ENCODE peak calls at places on chromosomes 7 and 10, in seven cellular contexts. Z is upper lobe of right lung, F is hepatocyte, S is astrocyte of the spinal cord, D is psoas muscle, P is cardiac muscle cell, X is body of pancreas. T is an unnamed sample.

GRCh38 chr10:87093461-87094372 is 926 bp downstream of the GLUD1 start:
- DNase-seq in Z (peak), F (peak), S (peak), D (peak), P (peak), X (peak), T (peak)

GRCh38 chr7:117068511-117069155 is 115.3 kb downstream of the ST7 start:
- DNase-seq in Z (no peak), F (no peak), S (no peak), D (no peak), P (no peak), X (peak), T (no peak)

GRCh38 chr7:36283171-36283570 is 106.5 kb upstream of the ANLN start:
- DNase-seq in Z (no peak), F (no peak), S (no peak), D (no peak), P (no peak), X (no peak), T (no peak)

GRCh38 chr10:48681749-48682148 is 2.9 kb upstream of the WDFY4 start:
- DNase-seq in Z (no peak), F (peak), S (no peak), D (no peak), P (no peak), X (no peak), T (no peak)

GRCh38 chr10:101323495-101323894 is 30.5 kb upstream of the BTRC start:
- DNase-seq in Z (no peak), F (no peak), S (no peak), D (no peak), P (peak), X (no peak), T (no peak)

GRCh38 chr7:127891144-127891543 is 140.1 kb downstream of the LRRC4 start:
- DNase-seq in Z (no peak), F (no peak), S (no peak), D (no peak), P (no peak), X (no peak), T (no peak)

GRCh38 chr10:125201108-125201524 is 40.8 kb upstream of the CTBP2 start:
- DNase-seq in Z (peak), F (peak), S (peak), D (no peak), P (no peak), X (no peak), T (no peak)

GRCh38 chr7:16416289-16417282 is 4.8 kb downstream of the CRPPA start:
- DNase-seq in Z (no peak), F (no peak), S (peak), D (no peak), P (no peak), X (peak), T (peak)

GRCh38 chr7:157990878-157991250 is 596.8 kb downstream of the PTPRN2 start:
- DNase-seq in Z (no peak), F (no peak), S (no peak), D (no peak), P (no peak), X (no peak), T (no peak)

GRCh38 chr7:104848386-104848990 is 165.5 kb upstream of the KMT2E start:
- DNase-seq in Z (no peak), F (peak), S (peak), D (no peak), P (peak), X (peak), T (peak)

GRCh38 chr10:101007915-101008822 is 8.6 kb downstream of the LZTS2 start:
- DNase-seq in Z (no peak), F (no peak), S (no peak), D (peak), P (no peak), X (no peak), T (no peak)

GRCh38 chr10:21363753-21364104 is 161.8 kb downstream of the SKIDA1 start:
- DNase-seq in Z (no peak), F (no peak), S (no peak), D (no peak), P (no peak), X (no peak), T (no peak)

GRCh38 chr7:7489546-7489945 is 46.1 kb downstream of the COL28A1 start:
- DNase-seq in Z (no peak), F (no peak), S (no peak), D (no peak), P (no peak), X (no peak), T (peak)

GRCh38 chr7:604884-605531 is 85.4 kb upstream of the PDGFA start:
- DNase-seq in Z (peak), F (no peak), S (peak), D (no peak), P (no peak), X (peak), T (no peak)

GRCh38 chr10:73956476-73957338 is 41.2 kb upstream of the VCL start:
- DNase-seq in Z (no peak), F (no peak), S (peak), D (no peak), P (peak), X (no peak), T (no peak)

GRCh38 chr10:92574545-92575377 is 868 bp upstream of the IDE start:
- DNase-seq in Z (no peak), F (no peak), S (no peak), D (no peak), P (no peak), X (no peak), T (no peak)

GRCh38 chr10:80186364-80187012 is 18.8 kb downstream of the ANXA11 start:
- DNase-seq in Z (no peak), F (no peak), S (no peak), D (peak), P (no peak), X (peak), T (no peak)

GRCh38 chr10:132974249-132974796 is 32.0 kb upstream of the CFAP46 start:
- DNase-seq in Z (no peak), F (no peak), S (no peak), D (peak), P (no peak), X (no peak), T (no peak)

GRCh38 chr7:22569586-22570321 is 69.8 kb upstream of the STEAP1B start:
- DNase-seq in Z (peak), F (no peak), S (peak), D (no peak), P (no peak), X (peak), T (no peak)

GRCh38 chr10:85926986-85927385 is 439.6 kb downstream of the GRID1 start:
- DNase-seq in Z (no peak), F (no peak), S (no peak), D (no peak), P (no peak), X (no peak), T (no peak)

GRCh38 chr7:44415510-44415909 is 74.9 kb downstream of the NUDCD3 start:
- DNase-seq in Z (no peak), F (no peak), S (no peak), D (no peak), P (no peak), X (no peak), T (no peak)

GRCh38 chr10:14240253-14241189 is 90.2 kb downstream of the FRMD4A start:
- DNase-seq in Z (no peak), F (no peak), S (no peak), D (no peak), P (no peak), X (no peak), T (peak)
- H3K4me3 ChIP-seq in Z (no peak), F (no peak), S (no peak), D (no peak), P (no peak), X (no peak), T (no peak)

GRCh38 chr7:37853468-37853867 is 5.1 kb downstream of the NME8 start:
- DNase-seq in Z (no peak), F (peak), S (no peak), D (no peak), P (peak), X (peak), T (no peak)
- TF ChIP-seq CTCF in Z (peak), F (peak), S (peak), D (no peak), P (peak), X (peak), T (peak)

DNA sequence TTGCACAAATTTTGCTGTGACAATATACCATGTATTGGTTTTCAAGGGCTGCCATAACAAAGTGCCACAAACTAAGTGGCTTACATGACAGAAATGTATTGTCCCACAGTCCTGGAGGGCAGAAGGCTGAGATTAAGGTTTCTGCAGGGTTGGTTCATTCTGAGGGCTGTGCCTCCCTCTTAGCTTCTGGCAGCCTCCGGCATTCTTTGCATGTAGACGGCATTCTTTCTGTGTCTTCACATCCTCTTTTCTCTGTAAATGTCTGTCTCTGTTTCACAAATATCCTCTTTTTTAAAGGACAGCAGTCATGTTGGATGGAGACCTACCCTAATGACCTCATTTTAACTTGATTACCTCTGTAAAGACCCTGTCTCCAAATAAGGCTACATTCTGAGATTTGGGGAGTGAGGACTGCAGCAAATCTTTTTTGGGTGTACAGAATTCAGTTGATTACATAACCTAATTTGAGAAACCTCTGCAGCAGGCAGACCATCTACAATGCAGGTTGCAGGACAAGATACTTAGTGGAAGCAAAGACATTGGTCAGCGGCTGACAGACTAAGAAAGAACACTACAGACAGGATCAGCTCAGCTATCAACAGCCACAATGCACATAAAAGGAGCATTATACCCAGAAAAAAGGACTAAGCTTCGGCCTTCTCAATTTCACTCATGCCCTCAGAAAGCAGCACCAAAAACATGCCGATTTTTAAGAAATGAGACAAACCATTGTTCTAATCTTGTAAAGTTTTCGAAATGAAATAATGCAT is 84.6 kb upstream of the FAM3C start:
- DNase-seq in Z (no peak), F (no peak), S (no peak), D (no peak), P (peak), X (no peak), T (no peak)
- H3K4me3 ChIP-seq in Z (no peak), F (no peak), S (no peak), D (no peak), P (no peak), X (no peak), T (no peak)

DNA sequence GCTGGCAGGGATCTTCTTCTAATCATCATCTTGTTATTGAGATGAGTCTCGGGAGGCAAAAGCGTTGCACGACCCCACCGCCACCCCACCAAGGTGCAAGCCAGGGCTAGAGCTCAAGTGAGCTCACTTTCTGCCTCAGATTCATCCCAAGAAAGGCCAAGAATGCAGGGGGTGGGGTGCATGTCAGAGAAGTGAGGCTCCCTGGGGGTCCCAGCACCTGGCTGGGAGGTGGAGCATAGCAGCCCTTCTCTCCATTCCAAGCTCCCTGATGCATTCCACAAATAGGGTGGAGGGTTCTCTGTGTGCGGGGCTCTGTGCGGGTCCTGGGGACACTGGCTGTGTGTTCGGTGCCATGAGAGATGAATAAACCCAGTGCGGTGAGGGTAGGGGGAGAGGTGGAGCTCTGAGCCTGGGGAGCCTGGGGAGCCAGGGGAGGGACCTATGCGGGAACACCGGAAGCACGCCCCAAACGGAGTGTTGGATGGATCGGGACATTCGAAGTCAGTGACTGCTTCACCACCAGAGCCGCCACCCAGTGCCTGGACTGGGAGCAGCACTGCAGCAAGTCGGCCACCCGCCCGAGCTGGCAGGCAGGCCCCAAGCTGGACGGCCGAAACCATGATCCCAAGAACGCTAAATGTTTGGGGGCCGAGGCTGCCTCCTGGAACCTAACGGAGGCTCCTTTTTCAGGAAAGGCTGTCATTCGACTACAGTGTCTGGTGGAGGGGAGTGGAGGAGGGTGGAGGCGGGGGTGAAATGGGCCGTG is 17.9 kb upstream of the HMX3 start:
- DNase-seq in Z (no peak), F (no peak), S (no peak), D (no peak), P (peak), X (no peak), T (no peak)
- TF ChIP-seq CTCF in Z (no peak), F (no peak), S (no peak), D (no peak), P (no peak), X (no peak), T (no peak)

GRCh38 chr10:99233680-99234018 is 2.0 kb downstream of the HPSE2 start:
- DNase-seq in Z (peak), F (no peak), S (no peak), D (no peak), P (peak), X (no peak), T (no peak)
- H3K4me3 ChIP-seq in Z (peak), F (peak), S (no peak), D (peak), P (peak), X (no peak), T (peak)

DNA sequence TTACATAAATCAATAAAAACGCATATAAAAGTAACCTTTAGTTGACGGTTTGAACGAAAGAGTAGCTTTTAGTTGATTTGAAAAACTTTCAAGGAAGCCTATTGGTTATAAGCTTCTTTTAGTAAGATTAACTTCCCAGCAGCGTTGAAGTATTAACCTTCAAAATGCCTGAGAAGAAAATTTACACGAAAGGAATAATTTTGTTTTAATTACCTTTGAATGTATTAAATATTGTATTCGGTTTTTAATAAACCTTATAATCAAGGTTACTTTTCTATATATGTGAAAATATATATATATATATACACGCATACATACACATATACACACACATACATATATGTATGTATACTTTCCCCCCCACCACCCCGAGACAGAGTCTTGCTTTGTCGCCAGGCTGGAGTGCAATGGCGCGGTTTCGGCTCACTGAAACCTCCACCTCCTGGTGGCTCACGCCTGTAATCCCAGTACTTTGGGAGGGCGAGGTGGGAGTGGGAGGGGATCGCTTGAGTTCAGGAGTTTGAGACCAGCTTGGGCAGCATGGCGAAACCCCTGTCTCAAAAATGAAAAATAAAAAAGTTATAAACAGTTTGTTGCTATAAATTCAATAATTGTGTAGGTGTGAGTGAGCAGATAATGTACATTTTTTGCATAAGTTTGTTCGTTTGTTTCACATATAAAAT is 57.6 kb upstream of the EZH2 start:
- DNase-seq in Z (peak), F (peak), S (peak), D (peak), P (peak), X (peak), T (peak)
- TF ChIP-seq CTCF in Z (peak), F (peak), S (peak), D (peak), P (peak), X (peak), T (peak)

DNA sequence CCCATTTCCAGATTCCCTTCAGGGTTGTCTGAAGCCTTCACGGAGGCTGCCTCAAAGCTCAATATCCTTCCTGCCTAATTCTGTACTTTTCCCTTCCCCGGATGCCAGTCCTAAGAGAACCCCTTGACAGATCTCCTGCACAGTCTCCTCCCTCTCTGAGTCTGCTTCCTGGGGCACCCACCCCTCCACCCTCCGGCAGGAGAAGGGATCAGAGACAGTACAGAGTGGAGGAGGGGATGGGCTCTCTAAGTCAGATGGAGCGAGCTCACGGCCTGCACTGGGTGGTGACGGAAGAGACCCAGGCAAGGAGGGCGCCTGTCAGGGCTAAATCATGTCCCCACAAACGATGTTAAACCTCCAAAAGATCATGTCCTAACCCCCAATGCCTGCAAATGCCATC is 48.0 kb upstream of the CARD11 start:
- DNase-seq in Z (no peak), F (no peak), S (no peak), D (no peak), P (no peak), X (no peak), T (no peak)
- H3K4me3 ChIP-seq in Z (no peak), F (no peak), S (no peak), D (no peak), P (no peak), X (no peak), T (no peak)

DNA sequence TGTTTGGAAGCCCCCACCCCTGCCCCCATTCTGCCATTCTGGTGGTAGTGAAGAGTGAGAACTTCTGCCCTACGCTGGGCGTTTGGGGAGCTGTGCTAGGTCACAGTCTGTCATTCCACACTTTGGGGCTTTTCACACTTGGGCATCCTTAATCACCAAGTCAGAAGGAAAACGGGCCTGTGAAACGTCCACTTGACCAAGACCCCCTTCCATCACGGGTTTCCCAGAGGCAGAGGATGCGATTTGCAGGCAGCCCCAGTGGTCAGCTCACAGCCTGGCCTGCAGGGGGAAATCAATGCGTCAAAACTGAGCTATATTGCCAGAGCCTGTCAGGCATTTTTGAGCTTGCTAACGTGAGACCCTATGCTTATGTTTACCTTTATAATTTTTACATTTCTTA is 663.3 kb upstream of the MGMT start:
- DNase-seq in Z (no peak), F (no peak), S (no peak), D (no peak), P (no peak), X (no peak), T (no peak)
- TF ChIP-seq CTCF in Z (no peak), F (no peak), S (no peak), D (no peak), P (no peak), X (no peak), T (no peak)

T was measured in AG10803.